ENCODE peak calls at places on chromosomes 13 and 19, in four cellular contexts. Q, L, C and R are unnamed samples.

GRCh38 chr13:43786766-43787517 is at the start of gene ENOX1:
- DNase-seq in Q (peak; percentile 57), L (peak; percentile 56), C (peak; percentile 71), R (peak; percentile 74)

GRCh38 chr19:519449-519865 is 12.1 kb upstream of the CDC34 start:
- DNase-seq in Q (no peak), L (no peak), C (no peak), R (no peak)

GRCh38 chr13:110403721-110404120 is 96.6 kb downstream of the COL4A2 start:
- DNase-seq in Q (no peak), L (no peak), C (peak; percentile 79), R (no peak)

GRCh38 chr13:24680258-24680920 is at the start of gene ATP12A:
- DNase-seq in Q (peak; percentile 40), L (no peak), C (no peak), R (peak; percentile 62)

GRCh38 chr13:111270126-111270525 is 50.3 kb upstream of the TEX29 start:
- DNase-seq in Q (no peak), L (no peak), C (no peak), R (no peak)

GRCh38 chr13:23899555-23899954 is 2.3 kb upstream of the C1QTNF9B start:
- DNase-seq in Q (no peak), L (peak; percentile 36), C (peak; percentile 57), R (no peak)

GRCh38 chr13:74040200-74040599 is 94.0 kb downstream of the KLF12 start:
- DNase-seq in Q (peak; percentile 44), L (peak; percentile 52), C (no peak), R (peak; percentile 20)

GRCh38 chr19:44924243-44924725 is 9.9 kb downstream of the APOC1 start:
- DNase-seq in Q (no peak), L (no peak), C (no peak), R (no peak)

GRCh38 chr13:40230833-40231266 is 435.6 kb downstream of the FOXO1 start:
- DNase-seq in Q (no peak), L (no peak), C (no peak), R (no peak)

GRCh38 chr19:13463296-13463695 is 43.0 kb downstream of the CACNA1A start:
- DNase-seq in Q (no peak), L (peak; percentile 61), C (peak; percentile 9), R (peak; percentile 21)

GRCh38 chr19:46603195-46603637 is 2.1 kb downstream of the CALM3 start:
- DNase-seq in Q (peak; percentile 73), L (no peak), C (no peak), R (peak; percentile 62)

GRCh38 chr19:13985771-13986347 is 20.3 kb downstream of the RFX1 start:
- DNase-seq in Q (no peak), L (no peak), C (no peak), R (no peak)

GRCh38 chr13:49319555-49320350 is 72.0 kb downstream of the CDADC1 start:
- DNase-seq in Q (no peak), L (no peak), C (peak; percentile 86), R (no peak)

GRCh38 chr19:38425810-38426466 is at the start of gene RASGRP4:
- DNase-seq in Q (peak; percentile 53), L (no peak), C (no peak), R (peak; percentile 68)

GRCh38 chr19:10514211-10515145 is 2.8 kb downstream of the S1PR5 start:
- DNase-seq in Q (no peak), L (no peak), C (no peak), R (peak; percentile 57)

GRCh38 chr13:111281751-111282311 is 38.6 kb upstream of the TEX29 start:
- DNase-seq in Q (no peak), L (no peak), C (peak; percentile 48), R (no peak)

GRCh38 chr19:7506385-7507328 is 9.2 kb upstream of the ZNF358 start:
- DNase-seq in Q (peak; percentile 66), L (peak; percentile 64), C (peak; percentile 81), R (peak; percentile 75)

GRCh38 chr19:45854167-45854778 is 8.7 kb downstream of the SYMPK start:
- DNase-seq in Q (no peak), L (no peak), C (no peak), R (no peak)

GRCh38 chr19:17620696-17621095 is 65.2 kb downstream of the COLGALT1 start:
- DNase-seq in Q (no peak), L (no peak), C (no peak), R (no peak)

GRCh38 chr13:38670627-38671026 is 16.2 kb upstream of the FREM2 start:
- DNase-seq in Q (no peak), L (no peak), C (no peak), R (no peak)

GRCh38 chr19:1592023-1592754 is 476 bp downstream of the MBD3 start:
- DNase-seq in Q (peak; percentile 97), L (peak; percentile 77), C (peak; percentile 89), R (peak; percentile 99)

GRCh38 chr19:33805313-33805712 is 8.6 kb downstream of the KCTD15 start:
- DNase-seq in Q (no peak), L (no peak), C (no peak), R (no peak)
- TF ChIP-seq CTCF in Q (no peak), L (no peak), C (no peak), R (no peak)

GRCh38 chr19:52351512-52351911 is 15.5 kb downstream of the ZNF610 start:
- DNase-seq in Q (no peak), L (peak; percentile 10), C (no peak), R (no peak)
- TF ChIP-seq CTCF in Q (no peak), L (peak; percentile 36), C (no peak), R (peak; percentile 5)

GRCh38 chr19:58279925-58280316 is 1.2 kb downstream of the ZNF8 start:
- DNase-seq in Q (no peak), L (no peak), C (no peak), R (no peak)

GRCh38 chr19:58277748-58278147 is 1.0 kb upstream of the ZNF8 start:
- DNase-seq in Q (no peak), L (no peak), C (no peak), R (no peak)

GRCh38 chr19:58279042-58279924 is 528 bp downstream of the ZNF8 start:
- DNase-seq in Q (peak; percentile 55), L (peak; percentile 70), C (peak; percentile 42), R (peak; percentile 39)

GRCh38 chr19:58277197-58277596 is 1.6 kb upstream of the ZNF8 start:
- DNase-seq in Q (no peak), L (no peak), C (no peak), R (no peak)

DNA sequence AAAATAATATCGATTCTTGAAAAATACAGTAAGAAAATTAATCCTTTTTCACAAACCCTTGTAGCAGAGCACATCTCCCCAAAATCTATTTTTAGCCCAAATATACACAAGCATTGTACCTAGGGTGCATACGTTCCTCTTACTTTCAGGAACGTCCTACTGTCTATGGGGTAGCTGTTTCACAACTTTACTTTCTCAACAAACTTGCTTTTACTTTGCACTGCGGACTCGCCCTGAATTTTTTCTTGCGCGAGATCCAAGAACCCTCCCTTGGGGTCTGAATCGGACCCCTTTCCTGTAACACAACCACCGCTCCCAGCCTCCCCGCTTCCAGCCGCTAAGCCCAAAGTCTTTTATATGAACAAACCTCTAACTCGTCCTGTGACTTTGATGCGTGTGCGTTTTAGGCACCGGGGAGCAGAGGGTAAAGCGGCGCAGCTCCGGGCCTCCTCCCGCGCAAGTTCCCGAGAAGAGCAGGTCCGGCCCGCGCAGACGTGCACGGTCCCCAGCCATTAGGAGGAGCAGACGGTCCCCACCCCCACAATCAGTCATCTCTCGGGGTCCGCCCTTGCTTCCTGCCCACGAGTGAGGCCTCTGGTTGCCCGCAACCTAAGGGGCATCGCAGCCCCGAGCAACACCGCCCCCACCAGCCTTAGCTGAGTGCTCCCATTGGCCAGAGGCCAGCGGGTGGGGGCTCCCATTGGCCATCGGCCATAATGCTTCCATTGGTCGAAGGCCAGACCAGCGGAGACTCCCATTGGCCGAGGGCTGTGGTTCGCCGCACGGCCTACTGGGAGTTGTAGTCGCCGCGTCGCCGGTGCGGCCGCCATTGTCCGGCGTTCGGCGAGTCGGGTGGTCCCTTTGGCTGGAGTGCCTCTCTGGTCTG is at the start of gene ZNF8:
- DNase-seq in Q (peak; percentile 100), L (peak; percentile 92), C (peak; percentile 96), R (peak; percentile 98)
- TF ChIP-seq CTCF in Q (peak; percentile 2), L (no peak), C (peak; percentile 8), R (no peak)

GRCh38 chr13:97333983-97334382 is 100.0 kb upstream of the RAP2A start:
- DNase-seq in Q (no peak), L (no peak), C (no peak), R (no peak)
- TF ChIP-seq CTCF in Q (no peak), L (no peak), C (no peak), R (no peak)